ENCODE peak calls at places on chromosomes 11 and 22, in ten cellular contexts. Z, R, V, M, B, N, T, Y, A and E are unnamed samples.

GRCh38 chr11:1589996-1590395 is 4.9 kb upstream of the KRTAP5-1 start:
- DNase-seq in Z (no peak), R (no peak), V (no peak), M (no peak), B (no peak), N (peak), T (no peak), Y (no peak), A (no peak), E (no peak)

GRCh38 chr11:1235615-1236315 is 12.9 kb downstream of the MUC5B start:
- DNase-seq in Z (no peak), R (no peak), V (no peak), M (peak), B (no peak), N (peak), T (peak), Y (no peak), A (no peak), E (no peak)

GRCh38 chr11:61969838-61970452 is 2.5 kb upstream of the FTH1 start:
- DNase-seq in Z (no peak), R (no peak), V (no peak), M (no peak), B (no peak), N (no peak), T (no peak), Y (no peak), A (peak), E (no peak)

GRCh38 chr11:26230021-26230420 is 101.9 kb upstream of the ANO3 start:
- DNase-seq in Z (no peak), R (no peak), V (no peak), M (no peak), B (no peak), N (no peak), T (no peak), Y (no peak), A (no peak), E (no peak)

GRCh38 chr11:64284962-64285884 is at the start of gene GPR137:
- DNase-seq in Z (peak), R (peak), V (peak), M (peak), B (no peak), N (peak), T (peak), Y (peak), A (peak), E (peak)

GRCh38 chr11:118282635-118283310 is 18.7 kb upstream of the MPZL2 start:
- DNase-seq in Z (no peak), R (no peak), V (no peak), M (no peak), B (no peak), N (no peak), T (no peak), Y (peak), A (no peak), E (no peak)

GRCh38 chr22:29158546-29158945 is 47.1 kb upstream of the EMID1 start:
- DNase-seq in Z (no peak), R (no peak), V (no peak), M (no peak), B (no peak), N (peak), T (peak), Y (no peak), A (no peak), E (no peak)

GRCh38 chr11:60914620-60915249 is 777 bp downstream of the TMEM109 start:
- DNase-seq in Z (no peak), R (no peak), V (peak), M (no peak), B (no peak), N (no peak), T (no peak), Y (peak), A (peak), E (peak)

GRCh38 chr11:96314326-96315050 is 28.5 kb downstream of the MAML2 start:
- DNase-seq in Z (no peak), R (no peak), V (no peak), M (no peak), B (no peak), N (no peak), T (no peak), Y (no peak), A (peak), E (no peak)